ENCODE peak calls at places on chromosomes 11 and 22, in nine cellular contexts. V is hippocampal formation, N is astrocyte of the spinal cord, E is NCI-H2171, I is NCI-H2081, Q is NCI-H1092, B is A673, H is GM06990, O is A172. K is an unnamed sample.

GRCh38 chr11:93493252-93493897 is 49.8 kb downstream of the SMCO4 start:
- DNase-seq in V (no peak), N (no peak), E (no peak), I (no peak), Q (no peak), B (no peak), H (no peak), O (no peak), K (no peak)

GRCh38 chr11:73034777-73035176 is 107.3 kb downstream of the FCHSD2 start:
- DNase-seq in V (no peak), N (no peak), E (no peak), I (no peak), Q (no peak), B (no peak), H (no peak), O (no peak), K (no peak)

GRCh38 chr11:94519478-94520084 is 7.3 kb downstream of the C11orf97 start:
- DNase-seq in V (peak; percentile 52), N (peak; percentile 56), E (peak; percentile 23), I (peak; percentile 32), Q (peak; percentile 7), B (peak; percentile 59), H (no peak), O (no peak), K (peak; percentile 48)

GRCh38 chr22:21728270-21728669 is 7.3 kb downstream of the YPEL1 start:
- DNase-seq in V (no peak), N (no peak), E (no peak), I (no peak), Q (no peak), B (no peak), H (no peak), O (no peak), K (no peak)

GRCh38 chr11:11966826-11967668 is 41.4 kb downstream of the DKK3 start:
- DNase-seq in V (peak; percentile 20), N (no peak), E (peak; percentile 12), I (peak; percentile 60), Q (peak; percentile 55), B (peak; percentile 75), H (peak; percentile 39), O (peak; percentile 72), K (peak; percentile 80)

GRCh38 chr22:39703890-39704658 is 133.5 kb downstream of the CACNA1I start:
- DNase-seq in V (no peak), N (no peak), E (peak; percentile 72), I (no peak), Q (no peak), B (peak; percentile 63), H (no peak), O (no peak), K (no peak)

GRCh38 chr11:114257621-114258558 is 38.3 kb upstream of the NNMT start:
- DNase-seq in V (peak; percentile 50), N (peak; percentile 25), E (no peak), I (no peak), Q (no peak), B (no peak), H (no peak), O (no peak), K (no peak)

GRCh38 chr11:7480132-7480531 is 5.2 kb upstream of the OLFML1 start:
- DNase-seq in V (no peak), N (no peak), E (no peak), I (no peak), Q (no peak), B (no peak), H (no peak), O (no peak), K (no peak)

GRCh38 chr22:27755521-27756211 is 45.9 kb downstream of the MN1 start:
- DNase-seq in V (no peak), N (no peak), E (no peak), I (no peak), Q (no peak), B (no peak), H (no peak), O (no peak), K (no peak)

GRCh38 chr11:17768547-17768946 is 34.0 kb downstream of the KCNC1 start:
- DNase-seq in V (no peak), N (no peak), E (no peak), I (no peak), Q (no peak), B (no peak), H (no peak), O (no peak), K (no peak)

GRCh38 chr11:2139691-2140337 is 625 bp upstream of the IGF2 start:
- DNase-seq in V (no peak), N (no peak), E (no peak), I (no peak), Q (no peak), B (no peak), H (no peak), O (no peak), K (no peak)

GRCh38 chr22:24060375-24060788 is 49.3 kb downstream of the CABIN1 start:
- DNase-seq in V (no peak), N (peak; percentile 93), E (no peak), I (no peak), Q (no peak), B (no peak), H (no peak), O (peak; percentile 56), K (peak; percentile 11)

GRCh38 chr22:20013382-20013871 is 3.2 kb downstream of the ARVCF start:
- DNase-seq in V (peak; percentile 21), N (peak; percentile 60), E (no peak), I (no peak), Q (peak; percentile 54), B (peak; percentile 63), H (no peak), O (no peak), K (peak; percentile 71)

GRCh38 chr22:28574159-28574788 is 105.4 kb downstream of the TTC28 start:
- DNase-seq in V (no peak), N (no peak), E (no peak), I (no peak), Q (no peak), B (no peak), H (no peak), O (no peak), K (no peak)

GRCh38 chr22:45878051-45878764 is 98.8 kb downstream of the WNT7B start:
- DNase-seq in V (no peak), N (no peak), E (peak; percentile 80), I (peak; percentile 69), Q (no peak), B (no peak), H (no peak), O (no peak), K (no peak)

GRCh38 chr11:72972541-72973128 is 158.4 kb downstream of the ATG16L2 start:
- DNase-seq in V (no peak), N (no peak), E (no peak), I (no peak), Q (no peak), B (no peak), H (no peak), O (no peak), K (no peak)

GRCh38 chr11:131674051-131674755 is 303.8 kb downstream of the NTM start:
- DNase-seq in V (peak; percentile 81), N (peak; percentile 80), E (no peak), I (peak; percentile 54), Q (peak; percentile 29), B (peak; percentile 70), H (peak; percentile 52), O (peak; percentile 54), K (peak; percentile 64)

GRCh38 chr22:38214248-38215056 is 12.7 kb downstream of the MAFF start:
- DNase-seq in V (no peak), N (peak; percentile 71), E (no peak), I (peak; percentile 51), Q (no peak), B (peak; percentile 78), H (peak; percentile 83), O (no peak), K (peak; percentile 62)

GRCh38 chr11:79179087-79179486 is 261.7 kb downstream of the TENM4 start:
- DNase-seq in V (no peak), N (no peak), E (no peak), I (no peak), Q (no peak), B (no peak), H (no peak), O (no peak), K (no peak)

GRCh38 chr11:61293869-61294716 is 1.0 kb downstream of the VWCE start:
- DNase-seq in V (no peak), N (peak; percentile 33), E (peak; percentile 56), I (peak; percentile 85), Q (peak; percentile 53), B (peak; percentile 73), H (peak; percentile 64), O (no peak), K (no peak)

GRCh38 chr11:67301313-67301921 is 1.9 kb upstream of the SSH3 start:
- DNase-seq in V (no peak), N (no peak), E (no peak), I (no peak), Q (no peak), B (no peak), H (no peak), O (no peak), K (no peak)